ENCODE peak calls at places on chromosomes 7 and 10, in nine cellular contexts. Q is neural crest cell; H is neural progenitor cell; Z is CD4-positive, alpha-beta T cell; X is BJ; O is kidney; V is H9; S is GM13977; W is GM10248. M is an unnamed sample.

GRCh38 chr7:1692500-1693418 is 22.7 kb downstream of the ELFN1 start:
- DNase-seq in X (no peak), O (no peak), H (no peak), S (no peak), Z (no peak), Q (no peak), W (no peak), V (peak), M (peak)

GRCh38 chr7:151876112-151876898 is 610 bp downstream of the PRKAG2 start:
- DNase-seq in H (peak), W (peak), Z (peak), S (peak), X (no peak), O (peak), Q (peak), V (peak), M (peak)

GRCh38 chr7:134758981-134759380 is 20.5 kb upstream of the CALD1 start:
- DNase-seq in O (no peak), W (no peak), Z (no peak), V (no peak), X (no peak), Q (no peak), S (no peak), H (no peak), M (no peak)

GRCh38 chr10:126917375-126917774 is 12.1 kb downstream of the DOCK1 start:
- DNase-seq in Z (no peak), V (no peak), X (no peak), W (no peak), Q (no peak), H (no peak), O (no peak), S (no peak), M (no peak)

GRCh38 chr7:977326-978048 is 2.1 kb upstream of the COX19 start:
- DNase-seq in V (no peak), H (peak), Z (no peak), Q (no peak), S (peak), O (peak), W (peak), X (no peak), M (no peak)

GRCh38 chr7:40310213-40310612 is 175.4 kb downstream of the SUGCT start:
- DNase-seq in O (no peak), Q (no peak), V (no peak), H (no peak), W (no peak), S (no peak), X (no peak), Z (no peak), M (no peak)

GRCh38 chr10:75801121-75801520 is 369.7 kb downstream of the LRMDA start:
- DNase-seq in V (no peak), Q (no peak), Z (no peak), H (no peak), S (no peak), X (no peak), O (no peak), W (no peak), M (no peak)

GRCh38 chr7:1369856-1370657 is 89.2 kb downstream of the MICALL2 start:
- DNase-seq in S (no peak), Z (no peak), V (no peak), O (peak), Q (no peak), H (peak), W (no peak), X (no peak), M (no peak)

GRCh38 chr7:139427788-139428187 is 55.7 kb downstream of the KLRG2 start:
- DNase-seq in Q (no peak), X (no peak), H (no peak), W (no peak), Z (no peak), O (no peak), S (no peak), V (no peak), M (no peak)

GRCh38 chr7:18590744-18591340 is 95.3 kb downstream of the HDAC9 start:
- DNase-seq in X (no peak), Q (no peak), W (no peak), H (peak), O (no peak), S (no peak), Z (no peak), V (no peak), M (no peak)

GRCh38 chr10:127737563-127738511 is 852 bp downstream of the FOXI2 start:
- DNase-seq in O (peak), H (no peak), X (no peak), W (no peak), S (no peak), Z (no peak), V (peak), Q (peak), M (no peak)

GRCh38 chr10:7409045-7409731 is 1.6 kb downstream of the SFMBT2 start:
- DNase-seq in H (peak), W (peak), Z (peak), O (peak), S (peak), Q (peak), V (peak), X (no peak), M (no peak)

GRCh38 chr10:97886264-97886663 is 36.6 kb downstream of the GOLGA7B start:
- DNase-seq in S (no peak), Z (no peak), X (no peak), V (no peak), W (no peak), O (no peak), Q (no peak), H (no peak), M (no peak)

GRCh38 chr10:34808789-34809745 is 6.0 kb downstream of the PARD3 start:
- DNase-seq in H (peak), S (no peak), W (no peak), Q (peak), O (peak), X (no peak), Z (no peak), V (peak), M (no peak)

GRCh38 chr7:44060091-44060947 is 5.0 kb downstream of the PGAM2 start:
- DNase-seq in Q (no peak), X (no peak), W (no peak), O (peak), Z (no peak), S (no peak), V (no peak), H (no peak), M (no peak)

GRCh38 chr7:115221484-115221883 is 299.6 kb downstream of the MDFIC start:
- DNase-seq in O (no peak), W (no peak), S (no peak), X (peak), V (no peak), Q (no peak), H (no peak), Z (no peak), M (no peak)

GRCh38 chr10:71623098-71623985 is 96.2 kb downstream of the C10orf105 start:
- DNase-seq in S (peak), X (no peak), O (no peak), Z (no peak), Q (peak), W (no peak), V (peak), H (peak), M (no peak)

GRCh38 chr10:30048768-30049507 is 10.4 kb downstream of the JCAD start:
- DNase-seq in H (no peak), S (no peak), W (no peak), V (no peak), Z (no peak), Q (no peak), O (no peak), X (no peak), M (no peak)

GRCh38 chr7:74475243-74475986 is 21.7 kb downstream of the GTF2IRD1 start:
- DNase-seq in H (no peak), X (no peak), O (no peak), Q (no peak), W (no peak), Z (no peak), S (no peak), V (no peak), M (no peak)

GRCh38 chr7:155298288-155298833 is 683 bp downstream of the INSIG1 start:
- DNase-seq in V (no peak), O (no peak), W (no peak), X (no peak), Q (no peak), H (peak), S (no peak), Z (peak), M (no peak)

GRCh38 chr7:137040745-137041144 is 172.3 kb downstream of the CHRM2 start:
- DNase-seq in W (no peak), Q (no peak), H (no peak), O (no peak), S (no peak), Z (no peak), V (no peak), X (no peak), M (no peak)

GRCh38 chr7:140696024-140696678 is 357 bp upstream of the NDUFB2 start:
- DNase-seq in Z (peak), W (peak), V (peak), O (peak), S (peak), H (peak), Q (no peak), X (peak), M (peak)

GRCh38 chr10:99579971-99580370 is 40.3 kb downstream of the SLC25A28 start:
- DNase-seq in H (no peak), S (no peak), X (no peak), W (no peak), O (no peak), V (no peak), Q (no peak), Z (no peak), M (no peak)

GRCh38 chr10:52752801-52753437 is 19.7 kb downstream of the MBL2 start:
- DNase-seq in Q (no peak), V (no peak), S (no peak), W (no peak), Z (no peak), X (no peak), O (no peak), H (no peak), M (no peak)

GRCh38 chr10:7563368-7563767 is 103.4 kb downstream of the ITIH5 start:
- DNase-seq in W (no peak), S (no peak), Q (no peak), X (no peak), Z (no peak), V (no peak), H (no peak), O (peak), M (no peak)

GRCh38 chr7:80478683-80479082 is 33.2 kb downstream of the GNAT3 start:
- DNase-seq in W (no peak), Q (no peak), X (no peak), O (no peak), Z (no peak), V (no peak), S (no peak), H (no peak), M (no peak)

GRCh38 chr7:133641436-133641835 is 388.6 kb downstream of the EXOC4 start:
- DNase-seq in V (no peak), O (no peak), S (no peak), X (no peak), Q (no peak), W (no peak), Z (no peak), H (no peak), M (no peak)

GRCh38 chr7:6536899-6537298 is 14.4 kb downstream of the GRID2IP start:
- DNase-seq in V (peak), S (no peak), O (no peak), Z (no peak), W (no peak), H (peak), Q (peak), X (no peak), M (no peak)

GRCh38 chr10:71597821-71598498 is 121.6 kb downstream of the C10orf105 start:
- DNase-seq in Q (no peak), X (no peak), H (no peak), S (peak), V (no peak), O (peak), W (peak), Z (no peak), M (no peak)

GRCh38 chr7:70419816-70420215 is 712.1 kb upstream of the GALNT17 start:
- DNase-seq in O (no peak), X (no peak), S (no peak), V (no peak), Q (no peak), Z (no peak), H (peak), W (no peak), M (no peak)

GRCh38 chr7:130887182-130888016 is 153.4 kb upstream of the KLF14 start:
- DNase-seq in S (no peak), Z (no peak), Q (no peak), V (no peak), H (no peak), X (peak), W (no peak), O (no peak), M (no peak)

GRCh38 chr10:121415017-121415416 is 183.2 kb downstream of the FGFR2 start:
- DNase-seq in Z (no peak), O (no peak), X (no peak), H (no peak), S (no peak), V (no peak), Q (no peak), W (no peak), M (no peak)

GRCh38 chr10:9951481-9952257 is 1066.0 kb upstream of the CELF2 start:
- DNase-seq in S (no peak), H (no peak), V (no peak), W (no peak), Q (no peak), X (peak), Z (no peak), O (no peak), M (no peak)

GRCh38 chr10:122864901-122865300 is 14.5 kb downstream of the FAM24B start:
- DNase-seq in Q (no peak), X (no peak), W (no peak), O (no peak), V (no peak), Z (no peak), S (no peak), H (no peak), M (no peak)

GRCh38 chr7:102412548-102412947 is 16.4 kb downstream of the PRKRIP1 start:
- DNase-seq in H (peak), W (no peak), Z (peak), V (peak), O (no peak), S (no peak), Q (peak), X (no peak), M (no peak)

GRCh38 chr10:104113557-104113956 is 8.4 kb upstream of the SFR1 start:
- DNase-seq in S (no peak), X (no peak), V (no peak), H (no peak), Z (no peak), W (no peak), Q (no peak), O (no peak), M (no peak)

GRCh38 chr7:155289949-155290501 is 7.7 kb upstream of the INSIG1 start:
- DNase-seq in W (no peak), V (no peak), Z (no peak), O (no peak), S (no peak), H (no peak), X (no peak), Q (no peak), M (no peak)

DNA sequence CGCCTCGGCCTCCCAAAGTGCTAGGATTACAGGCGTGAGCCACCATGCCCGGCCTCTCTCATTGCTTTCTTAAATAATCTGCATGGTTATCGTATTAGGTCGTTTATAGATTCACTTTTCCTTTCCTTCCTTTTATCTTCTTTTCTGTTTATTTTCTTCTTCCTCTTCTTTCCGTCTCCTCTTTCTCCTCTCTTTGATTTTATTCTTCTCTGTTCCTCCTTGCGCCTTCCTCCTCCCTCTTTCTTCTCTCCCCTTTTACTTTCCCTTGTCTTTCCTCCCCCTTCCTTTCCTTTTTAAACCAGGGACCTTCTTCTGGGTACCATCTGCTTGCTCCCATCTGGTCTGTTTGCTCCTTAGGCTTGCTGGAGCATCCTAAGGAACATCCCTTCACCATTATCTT is 18.6 kb downstream of the MLLT10 start:
- DNase-seq in H (no peak), Z (no peak), X (no peak), W (no peak), S (no peak), Q (no peak), V (no peak), O (no peak), M (no peak)
- TF ChIP-seq CTCF in H (no peak), Z (no peak), X (no peak), W (no peak), S (no peak), Q (no peak), V (no peak), O (no peak), M (no peak)

DNA sequence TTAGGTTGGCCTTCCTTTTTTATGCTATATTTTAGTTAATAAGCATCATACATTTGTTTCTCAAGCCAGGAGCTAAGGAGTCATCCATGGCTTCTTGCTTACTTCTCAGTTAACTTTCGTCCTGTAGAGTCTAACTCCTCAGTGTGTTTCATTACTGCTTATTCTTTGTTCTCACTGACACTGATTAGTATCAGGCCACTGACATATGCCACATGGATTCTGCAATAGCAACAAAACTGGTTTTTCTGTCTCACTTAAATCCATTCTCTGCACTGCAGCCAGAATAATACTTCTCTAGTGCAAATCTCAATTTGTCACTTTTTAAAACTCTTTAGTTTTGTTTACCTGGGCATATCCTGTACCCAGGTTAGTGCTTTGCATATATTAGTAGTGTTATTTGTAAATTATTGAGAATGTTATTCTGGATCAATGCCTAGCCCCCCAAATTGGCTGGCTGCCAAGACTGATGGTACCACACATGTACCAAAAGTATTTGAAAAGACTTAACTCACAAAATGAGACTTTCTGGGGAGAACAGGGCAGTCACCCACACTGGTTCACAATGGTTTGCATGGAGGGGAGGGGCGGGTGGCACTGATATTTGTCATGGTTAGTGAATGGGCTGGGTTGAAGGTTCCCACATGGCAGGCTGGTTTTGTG is 79.1 kb downstream of the CCSER2 start:
- DNase-seq in V (no peak), H (no peak), X (no peak), O (peak), W (no peak), Q (no peak), S (no peak), Z (no peak), M (no peak)
- TF ChIP-seq CTCF in V (no peak), H (no peak), X (no peak), O (no peak), W (no peak), Q (no peak), S (no peak), Z (no peak), M (no peak)

GRCh38 chr10:13270877-13271551 is 28.9 kb downstream of the PHYH start:
- DNase-seq in S (no peak), V (no peak), H (no peak), X (no peak), W (no peak), Q (no peak), O (no peak), Z (no peak), M (no peak)

GRCh38 chr10:13272164-13272571 is 27.7 kb downstream of the PHYH start:
- DNase-seq in H (peak), X (no peak), W (no peak), Q (no peak), O (peak), S (no peak), V (peak), Z (no peak), M (no peak)

GRCh38 chr10:13271552-13272163 is 28.2 kb downstream of the PHYH start:
- DNase-seq in S (peak), W (peak), H (peak), O (peak), V (peak), Z (peak), X (no peak), Q (peak), M (no peak)

GRCh38 chr10:13276749-13277394 is 23.0 kb downstream of the PHYH start:
- DNase-seq in H (no peak), X (no peak), O (no peak), W (no peak), Q (no peak), S (no peak), Z (no peak), V (no peak), M (no peak)
- TF ChIP-seq CTCF in H (no peak), X (peak), O (no peak), W (no peak), Q (no peak), S (no peak), Z (no peak), V (no peak), M (no peak)

GRCh38 chr10:43881657-43882056 is 233.0 kb upstream of the ZNF32 start:
- DNase-seq in Q (no peak), X (no peak), W (no peak), V (no peak), O (no peak), H (no peak), Z (no peak), S (no peak), M (peak)

GRCh38 chr10:43884516-43885105 is 235.9 kb upstream of the ZNF32 start:
- DNase-seq in X (no peak), Q (no peak), W (no peak), V (no peak), O (no peak), Z (no peak), S (no peak), H (no peak), M (no peak)

GRCh38 chr10:43888551-43888950 is 239.9 kb upstream of the ZNF32 start:
- DNase-seq in X (peak), Z (no peak), S (no peak), W (no peak), H (no peak), Q (no peak), O (no peak), V (no peak), M (no peak)

GRCh38 chr10:43885252-43885651 is 236.6 kb upstream of the ZNF32 start:
- DNase-seq in W (no peak), V (no peak), S (no peak), O (no peak), Z (no peak), H (no peak), Q (no peak), X (no peak), M (no peak)

GRCh38 chr10:43885842-43886241 is 237.2 kb upstream of the ZNF32 start:
- DNase-seq in X (no peak), Q (no peak), V (peak), O (no peak), W (no peak), H (peak), Z (no peak), S (no peak), M (no peak)
- TF ChIP-seq CTCF in X (no peak), Q (peak), V (peak), O (no peak), W (peak), H (peak), Z (no peak), S (no peak), M (no peak)

GRCh38 chr10:18689498-18689897 is 30.3 kb downstream of the ARL5B start:
- DNase-seq in Z (no peak), V (no peak), Q (no peak), H (peak), W (no peak), X (no peak), S (no peak), O (no peak), M (no peak)
- TF ChIP-seq CTCF in Z (no peak), V (peak), Q (peak), H (peak), W (peak), X (peak), S (peak), O (no peak), M (peak)

GRCh38 chr7:100157334-100158228 is 942 bp downstream of the TRAPPC14 start:
- DNase-seq in V (peak), Z (no peak), H (peak), Q (no peak), W (peak), S (peak), O (no peak), X (no peak), M (no peak)
- TF ChIP-seq CTCF in V (no peak), Z (no peak), H (no peak), Q (no peak), W (no peak), S (no peak), O (peak), X (peak), M (no peak)

M was measured in type B pancreatic cell.